ENCODE peak calls at places on chromosomes 13 and 19, in ten cellular contexts. One of them, this sample, is unnamed.

GRCh38 chr13:98416408-98416807 is 160.5 kb downstream of the STK24 start:
- DNase-seq in psoas muscle: no peak
- DNase-seq in EH: no peak
- DNase-seq in mesothelial cell of epicardium: no peak
- DNase-seq in progenitor cell of endocrine pancreas: peak; percentile 44
- DNase-seq in GM03348: no peak
- DNase-seq in hepatocyte: peak; percentile 69
- DNase-seq in ascending aorta: no peak
- DNase-seq in AG09319: no peak
- DNase-seq in central memory CD4-positive, alpha-beta T cell: no peak
- DNase-seq in this sample: no peak

GRCh38 chr13:67619987-67620386 is 389.9 kb upstream of the PCDH9 start:
- DNase-seq in psoas muscle: no peak
- DNase-seq in EH: no peak
- DNase-seq in mesothelial cell of epicardium: no peak
- DNase-seq in progenitor cell of endocrine pancreas: no peak
- DNase-seq in GM03348: no peak
- DNase-seq in hepatocyte: peak; percentile 4
- DNase-seq in ascending aorta: no peak
- DNase-seq in AG09319: no peak
- DNase-seq in central memory CD4-positive, alpha-beta T cell: no peak
- DNase-seq in this sample: peak; percentile 57

GRCh38 chr13:58955546-58956385 is 1208.0 kb downstream of the DIAPH3 start:
- DNase-seq in psoas muscle: no peak
- DNase-seq in EH: no peak
- DNase-seq in mesothelial cell of epicardium: no peak
- DNase-seq in progenitor cell of endocrine pancreas: no peak
- DNase-seq in GM03348: no peak
- DNase-seq in hepatocyte: no peak
- DNase-seq in ascending aorta: no peak
- DNase-seq in AG09319: no peak
- DNase-seq in central memory CD4-positive, alpha-beta T cell: no peak
- DNase-seq in this sample: no peak

GRCh38 chr19:22616659-22617058 is 17.5 kb upstream of the ZNF492 start:
- DNase-seq in psoas muscle: no peak
- DNase-seq in EH: no peak
- DNase-seq in mesothelial cell of epicardium: no peak
- DNase-seq in progenitor cell of endocrine pancreas: no peak
- DNase-seq in GM03348: no peak
- DNase-seq in hepatocyte: no peak
- DNase-seq in ascending aorta: no peak
- DNase-seq in AG09319: no peak
- DNase-seq in central memory CD4-positive, alpha-beta T cell: no peak
- DNase-seq in this sample: no peak

GRCh38 chr13:49302817-49303216 is 55.1 kb downstream of the CDADC1 start:
- DNase-seq in psoas muscle: no peak
- DNase-seq in EH: no peak
- DNase-seq in mesothelial cell of epicardium: no peak
- DNase-seq in progenitor cell of endocrine pancreas: no peak
- DNase-seq in GM03348: no peak
- DNase-seq in hepatocyte: no peak
- DNase-seq in ascending aorta: peak; percentile 63
- DNase-seq in AG09319: no peak
- DNase-seq in central memory CD4-positive, alpha-beta T cell: no peak
- DNase-seq in this sample: no peak

GRCh38 chr19:18904334-18905057 is 8.5 kb upstream of the CERS1 start:
- DNase-seq in psoas muscle: no peak
- DNase-seq in EH: no peak
- DNase-seq in mesothelial cell of epicardium: no peak
- DNase-seq in progenitor cell of endocrine pancreas: no peak
- DNase-seq in GM03348: no peak
- DNase-seq in hepatocyte: no peak
- DNase-seq in ascending aorta: no peak
- DNase-seq in AG09319: no peak
- DNase-seq in central memory CD4-positive, alpha-beta T cell: no peak
- DNase-seq in this sample: no peak

GRCh38 chr19:6087074-6087506 is 23.2 kb downstream of the RFX2 start:
- DNase-seq in psoas muscle: no peak
- DNase-seq in EH: no peak
- DNase-seq in mesothelial cell of epicardium: no peak
- DNase-seq in progenitor cell of endocrine pancreas: no peak
- DNase-seq in GM03348: no peak
- DNase-seq in hepatocyte: peak; percentile 61
- DNase-seq in ascending aorta: no peak
- DNase-seq in AG09319: no peak
- DNase-seq in central memory CD4-positive, alpha-beta T cell: no peak
- DNase-seq in this sample: no peak

GRCh38 chr13:40407567-40407966 is 258.9 kb downstream of the FOXO1 start:
- DNase-seq in psoas muscle: no peak
- DNase-seq in EH: no peak
- DNase-seq in mesothelial cell of epicardium: no peak
- DNase-seq in progenitor cell of endocrine pancreas: no peak
- DNase-seq in GM03348: no peak
- DNase-seq in hepatocyte: no peak
- DNase-seq in ascending aorta: no peak
- DNase-seq in AG09319: no peak
- DNase-seq in central memory CD4-positive, alpha-beta T cell: no peak
- DNase-seq in this sample: no peak

GRCh38 chr19:39112338-39112890 is 13.2 kb upstream of the PAK4 start:
- DNase-seq in psoas muscle: peak; percentile 62
- DNase-seq in EH: no peak
- DNase-seq in mesothelial cell of epicardium: no peak
- DNase-seq in progenitor cell of endocrine pancreas: no peak
- DNase-seq in GM03348: no peak
- DNase-seq in hepatocyte: no peak
- DNase-seq in ascending aorta: no peak
- DNase-seq in AG09319: no peak
- DNase-seq in central memory CD4-positive, alpha-beta T cell: no peak
- DNase-seq in this sample: no peak